ENCODE peak calls at places on chromosomes 6 and 20, in nine cellular contexts. K is renal cortical epithelial cell; R is cardiac muscle cell; N is RCC 7860; Z is CD8-positive, alpha-beta T cell; Y is ovary; V is brain microvascular endothelial cell; B is AML-193; F is Right ventricle myocardium superior. A is an unnamed sample.

GRCh38 chr20:38127011-38127621 is 38.0 kb downstream of the TGM2 start:
- DNase-seq in K (peak; percentile 88), R (no peak), N (peak; percentile 95), Z (no peak), Y (peak; percentile 40), V (peak; percentile 76), B (no peak), F (no peak), A (no peak)

GRCh38 chr6:13593103-13593502 is 18.7 kb downstream of the SIRT5 start:
- DNase-seq in K (no peak), R (no peak), N (no peak), Z (no peak), Y (no peak), V (no peak), B (no peak), F (no peak), A (no peak)

GRCh38 chr6:27795697-27796494 is 116.3 kb downstream of the OR2B2 start:
- DNase-seq in K (peak; percentile 94), R (peak; percentile 77), N (peak; percentile 83), Z (peak; percentile 39), Y (peak; percentile 51), V (peak; percentile 92), B (peak; percentile 95), F (no peak), A (peak; percentile 56)

GRCh38 chr20:30513050-30513628 is 744.3 kb upstream of the DEFB115 start:
- DNase-seq in K (no peak), R (no peak), N (no peak), Z (no peak), Y (no peak), V (no peak), B (no peak), F (no peak), A (no peak)

GRCh38 chr20:50213531-50214106 is 23.0 kb downstream of the CEBPB start:
- DNase-seq in K (peak; percentile 45), R (no peak), N (peak; percentile 41), Z (no peak), Y (no peak), V (no peak), B (no peak), F (no peak), A (no peak)

GRCh38 chr6:38801305-38801704 is 86.2 kb downstream of the DNAH8 start:
- DNase-seq in K (no peak), R (no peak), N (no peak), Z (no peak), Y (no peak), V (no peak), B (no peak), F (no peak), A (no peak)

GRCh38 chr6:35036059-35036827 is 104.9 kb downstream of the TCP11 start:
- DNase-seq in K (no peak), R (no peak), N (no peak), Z (no peak), Y (no peak), V (no peak), B (no peak), F (no peak), A (no peak)

GRCh38 chr20:24469116-24470030 is at the start of gene SYNDIG1:
- DNase-seq in K (no peak), R (peak; percentile 66), N (no peak), Z (no peak), Y (no peak), V (no peak), B (no peak), F (peak; percentile 54), A (peak; percentile 30)

GRCh38 chr6:170424634-170425126 is 118.1 kb downstream of the FAM120B start:
- DNase-seq in K (no peak), R (no peak), N (no peak), Z (no peak), Y (no peak), V (no peak), B (no peak), F (no peak), A (no peak)

GRCh38 chr20:544153-544725 is 649 bp upstream of the CSNK2A1 start:
- DNase-seq in K (no peak), R (no peak), N (no peak), Z (no peak), Y (no peak), V (no peak), B (no peak), F (no peak), A (no peak)

GRCh38 chr6:30793521-30794194 is 49.3 kb upstream of the IER3 start:
- DNase-seq in K (no peak), R (no peak), N (no peak), Z (no peak), Y (no peak), V (peak; percentile 66), B (peak; percentile 42), F (no peak), A (no peak)

GRCh38 chr6:80165143-80165542 is 58.7 kb downstream of the BCKDHB start:
- DNase-seq in K (peak; percentile 23), R (no peak), N (no peak), Z (no peak), Y (no peak), V (no peak), B (peak; percentile 95), F (no peak), A (no peak)

GRCh38 chr6:6952484-6952883 is 155.3 kb upstream of the RREB1 start:
- DNase-seq in K (no peak), R (no peak), N (no peak), Z (no peak), Y (no peak), V (no peak), B (no peak), F (no peak), A (no peak)

GRCh38 chr6:138054982-138055381 is 52.2 kb downstream of the PERP start:
- DNase-seq in K (no peak), R (no peak), N (no peak), Z (no peak), Y (no peak), V (no peak), B (no peak), F (no peak), A (no peak)

GRCh38 chr6:89562114-89562815 is 76.3 kb downstream of the LYRM2 start:
- DNase-seq in K (no peak), R (no peak), N (no peak), Z (no peak), Y (no peak), V (no peak), B (no peak), F (no peak), A (no peak)

GRCh38 chr20:10953437-10953836 is 279.6 kb upstream of the JAG1 start:
- DNase-seq in K (peak; percentile 54), R (no peak), N (no peak), Z (no peak), Y (no peak), V (no peak), B (no peak), F (no peak), A (no peak)

GRCh38 chr6:166956444-166957086 is at the start of gene RNASET2:
- DNase-seq in K (peak; percentile 63), R (peak; percentile 95), N (peak; percentile 77), Z (peak; percentile 100), Y (peak; percentile 98), V (peak; percentile 79), B (peak; percentile 87), F (peak; percentile 99), A (peak; percentile 99)

GRCh38 chr6:169073311-169073710 is 180.3 kb downstream of the THBS2 start:
- DNase-seq in K (peak; percentile 8), R (no peak), N (no peak), Z (no peak), Y (no peak), V (peak; percentile 86), B (no peak), F (no peak), A (no peak)

GRCh38 chr6:120211955-120212792 is 862.6 kb upstream of the MAN1A1 start:
- DNase-seq in K (peak; percentile 9), R (no peak), N (peak; percentile 30), Z (no peak), Y (no peak), V (peak; percentile 25), B (peak; percentile 8), F (no peak), A (no peak)

GRCh38 chr6:3977875-3978711 is 100.8 kb downstream of the FAM217A start:
- DNase-seq in K (peak; percentile 39), R (peak; percentile 28), N (peak; percentile 60), Z (peak; percentile 44), Y (peak; percentile 40), V (peak; percentile 97), B (peak; percentile 76), F (no peak), A (no peak)

GRCh38 chr6:44699851-44700250 is 312.3 kb downstream of the CDC5L start:
- DNase-seq in K (no peak), R (no peak), N (no peak), Z (no peak), Y (no peak), V (no peak), B (no peak), F (no peak), A (no peak)

GRCh38 chr6:148251286-148251685 is 91.4 kb upstream of the SASH1 start:
- DNase-seq in K (peak; percentile 77), R (peak; percentile 38), N (peak; percentile 30), Z (no peak), Y (no peak), V (peak; percentile 41), B (peak; percentile 30), F (no peak), A (no peak)

GRCh38 chr6:154632121-154632520 is 101.1 kb upstream of the SCAF8 start:
- DNase-seq in K (no peak), R (no peak), N (no peak), Z (no peak), Y (no peak), V (no peak), B (no peak), F (no peak), A (no peak)

GRCh38 chr20:6079011-6079410 is 25.2 kb upstream of the LRRN4 start:
- DNase-seq in K (no peak), R (no peak), N (no peak), Z (no peak), Y (no peak), V (no peak), B (no peak), F (no peak), A (no peak)

GRCh38 chr20:2387180-2387577 is 6.5 kb downstream of the TGM6 start:
- DNase-seq in K (no peak), R (peak; percentile 45), N (no peak), Z (peak; percentile 21), Y (no peak), V (peak; percentile 64), B (peak; percentile 15), F (no peak), A (peak; percentile 46)

GRCh38 chr6:85192186-85192585 is 257.7 kb upstream of the NT5E start:
- DNase-seq in K (no peak), R (no peak), N (no peak), Z (no peak), Y (no peak), V (peak; percentile 65), B (no peak), F (no peak), A (no peak)

GRCh38 chr6:159604443-159604956 is 88.5 kb downstream of the SOD2 start:
- DNase-seq in K (no peak), R (no peak), N (no peak), Z (no peak), Y (no peak), V (no peak), B (no peak), F (no peak), A (no peak)